ENCODE peak calls at places on chromosomes 3 and 15, in seven cellular contexts. Z is mucosa of descending colon; V is CD4-positive, CD25-positive, alpha-beta regulatory T cell; I is OCI-LY7; Y is IMR-90; N is lower lobe of right lung; X is CD8-positive, alpha-beta T cell. T is an unnamed sample. For H3K9me3, the result is how much of the 10 kb centered on the place peaks cover.

GRCh38 chr3:30988774-30989173 is 94.3 kb upstream of the GADL1 start:
- DNase-seq in Z (no peak), V (no peak), I (no peak), Y (no peak), N (no peak), X (no peak), T (no peak)

GRCh38 chr15:100780208-100780800 is 99.3 kb upstream of the ALDH1A3 start:
- DNase-seq in Z (no peak), V (no peak), I (no peak), Y (no peak), N (no peak), X (no peak), T (no peak)

GRCh38 chr3:152213938-152214337 is 54.8 kb upstream of the MBNL1 start:
- DNase-seq in Z (no peak), V (no peak), I (no peak), Y (no peak), N (no peak), X (no peak), T (no peak)

GRCh38 chr3:139269984-139270383 is 73.8 kb upstream of the MRPS22 start:
- DNase-seq in Z (no peak), V (no peak), I (no peak), Y (no peak), N (no peak), X (no peak), T (no peak)

GRCh38 chr15:31278056-31278445 is 48.6 kb upstream of the KLF13 start:
- DNase-seq in Z (no peak), V (no peak), I (no peak), Y (no peak), N (no peak), X (no peak), T (no peak)

GRCh38 chr3:159634414-159634813 is 354.2 kb upstream of the IL12A start:
- DNase-seq in Z (no peak), V (no peak), I (no peak), Y (peak), N (no peak), X (no peak), T (no peak)

GRCh38 chr15:97521894-97522293 is 438.6 kb upstream of the ARRDC4 start:
- DNase-seq in Z (no peak), V (no peak), I (no peak), Y (no peak), N (no peak), X (no peak), T (no peak)

GRCh38 chr3:54008744-54009143 is 113.6 kb upstream of the CACNA2D3 start:
- DNase-seq in Z (no peak), V (no peak), I (no peak), Y (no peak), N (no peak), X (no peak), T (no peak)

GRCh38 chr3:188754286-188754685 is 417.5 kb upstream of the TPRG1 start:
- DNase-seq in Z (no peak), V (no peak), I (peak), Y (no peak), N (no peak), X (no peak), T (no peak)

GRCh38 chr3:151156618-151157216 is 46.3 kb downstream of the GPR171 start:
- DNase-seq in Z (no peak), V (peak), I (peak), Y (peak), N (no peak), X (peak), T (no peak)

GRCh38 chr3:30581067-30581585 is 25.3 kb upstream of the TGFBR2 start:
- DNase-seq in Z (no peak), V (no peak), I (no peak), Y (no peak), N (no peak), X (no peak), T (no peak)

GRCh38 chr3:190504354-190505125 is 9.3 kb upstream of the IL1RAP start:
- DNase-seq in Z (no peak), V (no peak), I (peak), Y (peak), N (no peak), X (no peak), T (no peak)

GRCh38 chr15:48565560-48566482 is 79.7 kb downstream of the FBN1 start:
- DNase-seq in Z (no peak), V (no peak), I (no peak), Y (peak), N (no peak), X (no peak), T (no peak)

GRCh38 chr3:193909387-193909786 is 226.6 kb upstream of the HES1 start:
- DNase-seq in Z (no peak), V (peak), I (no peak), Y (no peak), N (no peak), X (no peak), T (no peak)

GRCh38 chr15:78804391-78804792 is 6.9 kb downstream of the ADAMTS7 start:
- DNase-seq in Z (no peak), V (no peak), I (no peak), Y (no peak), N (no peak), X (no peak), T (no peak)

GRCh38 chr15:76342046-76342381 is 5.4 kb downstream of the ISL2 start:
- DNase-seq in Z (peak), V (no peak), I (no peak), Y (no peak), N (no peak), X (no peak), T (no peak)

GRCh38 chr3:43032646-43033628 is 53.8 kb downstream of the GASK1A start:
- DNase-seq in Z (no peak), V (no peak), I (no peak), Y (no peak), N (no peak), X (no peak), T (no peak)

GRCh38 chr3:75180945-75181298 is 483.2 kb upstream of the FRG2C start:
- DNase-seq in Z (no peak), V (no peak), I (no peak), Y (no peak), N (no peak), X (no peak), T (no peak)

GRCh38 chr15:78061963-78062427 is 15.5 kb downstream of the TBC1D2B start:
- DNase-seq in Z (no peak), V (peak), I (peak), Y (peak), N (no peak), X (peak), T (no peak)

GRCh38 chr3:23576379-23576959 is 229.3 kb upstream of the UBE2E1 start:
- DNase-seq in Z (no peak), V (no peak), I (peak), Y (no peak), N (no peak), X (no peak), T (no peak)

GRCh38 chr3:125436921-125437320 is 61.8 kb upstream of the ZNF148 start:
- DNase-seq in Z (no peak), V (no peak), I (no peak), Y (no peak), N (no peak), X (no peak), T (no peak)
- H3K9me3 ChIP-seq in Z (under half), V (under half), I (under half), Y (under half), N (under half), X (under half), T (under half)

DNA sequence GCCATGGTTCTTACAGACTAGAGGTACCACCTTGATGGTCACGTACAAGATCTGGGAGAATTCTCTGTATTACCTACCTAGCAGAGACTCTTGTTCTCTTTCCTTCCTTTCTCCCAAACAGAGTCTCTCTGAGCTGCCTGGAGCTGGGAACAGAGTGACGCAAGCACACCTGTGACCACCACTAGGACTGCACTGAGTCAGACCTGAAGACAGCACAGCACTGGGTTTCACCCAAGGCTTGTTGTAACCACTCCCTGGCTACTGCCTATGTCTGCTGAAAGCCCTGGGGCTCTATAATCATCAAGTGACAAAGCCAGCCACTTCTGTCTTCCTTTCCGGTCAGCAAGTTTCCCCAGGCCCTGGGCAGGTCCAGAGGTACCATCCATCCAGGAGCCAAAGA is 293.3 kb upstream of the CNTN4 start:
- DNase-seq in Z (no peak), V (no peak), I (no peak), Y (no peak), N (no peak), X (no peak), T (no peak)
- H3K9me3 ChIP-seq in Z (under half), V (under half), I (under half), Y (under half), N (under half), X (under half), T (under half)

DNA sequence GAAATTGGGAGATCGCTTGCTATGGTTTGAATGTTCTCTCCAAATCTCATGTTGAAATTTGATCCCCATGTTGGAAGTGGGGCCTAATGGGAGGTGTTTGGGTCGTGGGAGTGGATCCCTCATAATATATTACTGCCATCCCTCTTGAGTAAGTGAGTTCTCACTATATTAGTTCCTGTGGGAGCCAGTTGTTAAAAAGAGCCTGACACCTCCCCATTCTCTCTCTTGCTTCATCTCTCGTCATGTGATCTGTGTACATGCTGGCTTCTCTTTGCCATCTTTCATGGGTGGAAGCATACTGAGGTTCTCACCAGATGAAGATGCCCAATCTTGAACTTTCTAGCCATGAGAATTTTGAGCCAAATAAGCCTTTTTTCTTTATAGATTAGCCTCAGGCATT is 43.0 kb upstream of the IL20RB start:
- DNase-seq in Z (no peak), V (no peak), I (no peak), Y (no peak), N (no peak), X (no peak), T (no peak)
- H3K9me3 ChIP-seq in Z (under half), V (under half), I (under half), Y (under half), N (under half), X (under half), T (under half)

DNA sequence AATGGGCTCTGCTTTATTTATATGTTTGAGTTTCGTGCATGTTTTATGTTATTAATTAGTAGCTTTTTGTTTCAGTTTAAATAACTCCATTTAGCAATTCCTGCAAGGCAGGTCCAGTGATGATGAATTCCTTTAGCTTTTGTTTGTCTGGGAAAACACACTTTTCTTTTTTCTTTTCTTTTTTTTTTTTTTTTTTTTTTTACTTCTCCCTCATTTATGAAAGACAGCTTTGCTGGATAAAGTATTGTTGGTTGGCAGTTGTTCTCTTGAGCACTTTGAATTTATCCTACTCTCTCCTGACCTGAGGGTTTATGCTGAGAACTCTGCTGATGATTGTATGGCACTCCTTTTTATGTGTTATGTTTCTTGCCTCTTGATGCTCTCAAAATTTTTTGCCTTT is 35.7 kb downstream of the TMEM39A start:
- DNase-seq in Z (no peak), V (no peak), I (no peak), Y (no peak), N (no peak), X (no peak), T (no peak)
- H3K9me3 ChIP-seq in Z (half or more), V (half or more), I (under half), Y (under half), N (under half), X (under half), T (under half)

GRCh38 chr15:25333049-25333448 is 105.8 kb downstream of the UBE3A start:
- DNase-seq in Z (peak), V (no peak), I (no peak), Y (no peak), N (no peak), X (no peak), T (no peak)
- H3K9me3 ChIP-seq in Z (under half), V (under half), I (under half), Y (under half), N (under half), X (under half), T (under half)

GRCh38 chr15:25095179-25095578 is 140.4 kb downstream of the SNRPN start:
- DNase-seq in Z (no peak), V (no peak), I (no peak), Y (no peak), N (no peak), X (no peak), T (no peak)
- H3K9me3 ChIP-seq in Z (half or more), V (half or more), I (under half), Y (under half), N (half or more), X (under half), T (under half)

DNA sequence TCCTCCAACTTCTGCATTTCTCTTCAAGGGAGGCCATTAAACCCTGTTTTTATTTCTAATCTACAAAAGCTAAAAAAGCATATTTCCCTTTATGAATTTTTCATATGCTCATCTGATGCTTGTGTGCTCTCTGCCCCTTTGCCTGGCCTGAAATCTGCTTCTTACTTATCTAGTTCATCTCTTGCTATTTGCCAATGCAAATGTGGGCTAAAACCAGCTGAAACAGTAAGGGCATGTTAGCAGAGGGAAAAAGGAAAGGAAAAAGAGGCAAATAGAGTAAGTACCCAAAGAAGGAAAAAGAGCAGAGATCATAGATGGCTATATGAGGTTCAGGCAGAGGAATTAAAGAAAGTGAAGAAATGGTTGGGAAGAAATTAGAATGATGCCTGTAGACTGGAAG is 185.2 kb downstream of the CNTN4 start:
- DNase-seq in Z (no peak), V (no peak), I (no peak), Y (no peak), N (no peak), X (no peak), T (no peak)
- H3K9me3 ChIP-seq in Z (under half), V (under half), I (under half), Y (under half), N (under half), X (under half), T (under half)

GRCh38 chr15:25062551-25063430 is 108.0 kb downstream of the SNRPN start:
- DNase-seq in Z (no peak), V (no peak), I (no peak), Y (no peak), N (peak), X (no peak), T (no peak)
- H3K9me3 ChIP-seq in Z (half or more), V (half or more), I (under half), Y (half or more), N (half or more), X (half or more), T (half or more)

GRCh38 chr3:44722103-44722401 is 7.4 kb upstream of the ZNF501 start:
- DNase-seq in Z (no peak), V (no peak), I (no peak), Y (no peak), N (no peak), X (no peak), T (no peak)
- H3K9me3 ChIP-seq in Z (half or more), V (half or more), I (under half), Y (half or more), N (half or more), X (half or more), T (half or more)

GRCh38 chr3:492586-493296 is 296.2 kb downstream of the CHL1 start:
- DNase-seq in Z (no peak), V (no peak), I (no peak), Y (no peak), N (no peak), X (no peak), T (no peak)
- H3K9me3 ChIP-seq in Z (under half), V (under half), I (under half), Y (under half), N (under half), X (under half), T (under half)

T was measured in T-helper 17 cell.